ENCODE peak calls at places on chromosomes 5 and 9, in six cellular contexts. V is epithelial cell of esophagus, F is Panc1, X is lower lobe of right lung, K is lung, D is foreskin fibroblast. W is an unnamed sample.

GRCh38 chr9:79858509-79858908 is 286.7 kb downstream of the TLE4 start:
- DNase-seq in D (peak), V (peak), F (peak), X (no peak), K (no peak), W (peak)

GRCh38 chr9:120413121-120414048 is 166.6 kb downstream of the CDK5RAP2 start:
- DNase-seq in X (no peak), F (no peak), V (peak), K (no peak), D (no peak), W (no peak)

GRCh38 chr5:17896605-17897004 is 262.3 kb downstream of the TAF11L14 start:
- DNase-seq in V (peak), K (no peak), D (no peak), F (no peak), X (no peak), W (no peak)

GRCh38 chr5:140311011-140311467 is 8.1 kb upstream of the PFDN1 start:
- DNase-seq in K (no peak), X (no peak), V (peak), F (no peak), D (peak), W (peak)

GRCh38 chr5:8907168-8907868 is 638.6 kb downstream of the SEMA5A start:
- DNase-seq in D (peak), X (no peak), K (no peak), F (peak), V (peak), W (peak)

GRCh38 chr5:152092580-152092979 is 167.9 kb upstream of the GLRA1 start:
- DNase-seq in K (no peak), D (no peak), X (no peak), F (no peak), V (peak), W (peak)

GRCh38 chr9:6197330-6197729 is 18.3 kb upstream of the IL33 start:
- DNase-seq in D (no peak), K (no peak), V (peak), F (no peak), X (no peak), W (no peak)

GRCh38 chr9:130565792-130566191 is 13.6 kb upstream of the FUBP3 start:
- DNase-seq in F (no peak), K (no peak), V (no peak), D (no peak), X (no peak), W (no peak)

GRCh38 chr9:82721596-82721995 is 341.3 kb downstream of the RASEF start:
- DNase-seq in K (no peak), F (no peak), X (no peak), V (peak), D (no peak), W (no peak)

GRCh38 chr9:26261503-26262330 is 583.5 kb upstream of the TUSC1 start:
- DNase-seq in X (no peak), V (peak), K (no peak), F (no peak), D (peak), W (peak)

GRCh38 chr5:994821-995220 is 13.8 kb upstream of the NKD2 start:
- DNase-seq in K (no peak), V (no peak), X (no peak), D (no peak), F (no peak), W (no peak)

GRCh38 chr5:178357127-178357526 is 124.5 kb upstream of the PHYKPL start:
- DNase-seq in F (no peak), D (no peak), K (peak), V (no peak), X (no peak), W (no peak)

GRCh38 chr9:3436629-3437028 is 89.2 kb downstream of the RFX3 start:
- DNase-seq in K (no peak), D (peak), V (peak), F (no peak), X (no peak), W (no peak)

GRCh38 chr5:33994845-33995244 is 10.4 kb upstream of the SLC45A2 start:
- DNase-seq in V (peak), D (peak), X (no peak), K (no peak), F (no peak), W (peak)

GRCh38 chr5:151569132-151570046 is 21.7 kb downstream of the FAT2 start:
- DNase-seq in K (no peak), D (no peak), X (no peak), V (peak), F (no peak), W (no peak)

GRCh38 chr9:2608276-2608675 is 13.3 kb upstream of the VLDLR start:
- DNase-seq in K (no peak), F (no peak), X (no peak), D (no peak), V (no peak), W (no peak)

GRCh38 chr5:60586307-60586901 is 113.6 kb downstream of the DEPDC1B start:
- DNase-seq in X (no peak), F (no peak), V (peak), D (peak), K (no peak), W (peak)
- TF ChIP-seq CTCF in X (peak), F (peak), V (peak), D (peak), K (no peak), W (peak)

GRCh38 chr9:108142142-108142503 is 652.6 kb upstream of the KLF4 start:
- DNase-seq in X (no peak), V (no peak), F (no peak), D (no peak), K (no peak), W (no peak)

GRCh38 chr9:108139900-108140299 is 650.3 kb upstream of the KLF4 start:
- DNase-seq in X (no peak), F (no peak), D (no peak), V (no peak), K (no peak), W (no peak)

DNA sequence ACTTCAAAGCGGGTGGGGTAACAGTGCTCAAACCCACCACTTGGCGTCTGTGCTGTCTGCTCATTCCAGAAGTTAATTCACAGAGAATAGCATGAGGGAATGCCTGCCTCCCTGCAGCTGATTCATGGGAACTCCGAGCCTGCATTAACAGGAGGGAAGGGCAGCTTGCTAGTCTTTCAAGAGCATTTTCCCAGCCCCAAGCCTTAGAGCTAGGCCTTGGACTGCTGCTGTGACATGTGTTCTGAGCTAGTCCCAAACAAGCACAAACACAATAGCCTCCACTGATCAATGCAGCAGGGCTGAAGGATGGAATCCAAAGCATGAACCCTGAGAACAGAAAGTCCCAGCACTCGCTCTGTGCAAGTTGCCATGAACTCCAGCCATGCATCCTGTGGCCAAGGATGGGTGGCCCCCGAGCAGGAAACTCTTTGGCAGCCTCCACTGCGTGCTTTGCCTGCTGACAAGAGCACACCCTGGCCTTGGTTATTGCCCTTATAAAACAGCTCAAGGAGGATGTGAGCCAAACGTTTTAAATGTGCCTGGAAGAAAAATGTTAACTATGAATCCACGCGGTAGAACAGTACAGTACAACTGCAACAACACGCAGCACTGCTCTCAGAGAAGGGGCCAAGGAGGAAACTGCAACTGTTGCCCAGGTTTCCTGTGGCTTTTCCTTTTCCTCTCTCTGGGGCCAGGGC is 653.1 kb upstream of the KLF4 start:
- DNase-seq in D (peak), X (peak), K (peak), V (peak), F (no peak), W (peak)
- H3K4me3 ChIP-seq in D (no peak), X (no peak), K (no peak), V (no peak), F (no peak), W (no peak)

GRCh38 chr9:32701321-32702022 is 66.0 kb upstream of the TAF1L start:
- DNase-seq in D (no peak), V (peak), K (no peak), F (no peak), X (no peak), W (no peak)

GRCh38 chr9:32704343-32704742 is 68.9 kb upstream of the TAF1L start:
- DNase-seq in K (no peak), V (no peak), X (no peak), F (no peak), D (no peak), W (no peak)

GRCh38 chr9:32706004-32706749 is 70.7 kb upstream of the TAF1L start:
- DNase-seq in V (peak), X (no peak), F (no peak), K (no peak), D (no peak), W (no peak)

GRCh38 chr9:32705059-32705458 is 69.6 kb upstream of the TAF1L start:
- DNase-seq in D (no peak), F (no peak), V (peak), X (no peak), K (no peak), W (peak)

GRCh38 chr9:32703635-32704034 is 68.2 kb upstream of the TAF1L start:
- DNase-seq in X (no peak), F (peak), D (no peak), K (no peak), V (peak), W (no peak)
- TF ChIP-seq CTCF in X (no peak), F (peak), D (peak), K (no peak), V (peak), W (peak)

GRCh38 chr5:124252751-124253146 is 493.7 kb downstream of the ZNF608 start:
- DNase-seq in K (no peak), X (no peak), D (no peak), V (no peak), F (no peak), W (no peak)
- H3K4me3 ChIP-seq in K (no peak), X (no peak), D (no peak), V (no peak), F (no peak), W (no peak)